ENCODE peak calls at places on chromosomes 12 and 14, in seven cellular contexts. D, M, G, Q, O, X and T are unnamed samples.

GRCh38 chr12:18320036-18320617 is 58.8 kb downstream of the PIK3C2G start:
- DNase-seq in D (peak), M (peak), G (no peak), Q (peak), O (peak), X (no peak), T (no peak)

GRCh38 chr14:77086017-77086727 is 11.9 kb upstream of the CIPC start:
- DNase-seq in D (no peak), M (no peak), G (no peak), Q (no peak), O (no peak), X (no peak), T (no peak)

GRCh38 chr14:81400202-81400678 is at the start of gene STON2:
- DNase-seq in D (no peak), M (no peak), G (no peak), Q (peak), O (peak), X (no peak), T (no peak)

GRCh38 chr12:116528067-116528466 is 31.1 kb upstream of the MAP1LC3B2 start:
- DNase-seq in D (no peak), M (no peak), G (no peak), Q (peak), O (no peak), X (no peak), T (no peak)

GRCh38 chr12:34405286-34406227 is 383.3 kb downstream of the ALG10 start:
- DNase-seq in D (no peak), M (no peak), G (peak), Q (no peak), O (peak), X (peak), T (no peak)

GRCh38 chr12:4289334-4289878 is 15.8 kb downstream of the CCND2 start:
- DNase-seq in D (no peak), M (no peak), G (no peak), Q (no peak), O (no peak), X (no peak), T (no peak)

GRCh38 chr12:116434155-116435065 is 124.8 kb upstream of the MAP1LC3B2 start:
- DNase-seq in D (peak), M (no peak), G (peak), Q (peak), O (peak), X (peak), T (no peak)

GRCh38 chr14:74144789-74145188 is 60.0 kb downstream of the LIN52 start:
- DNase-seq in D (no peak), M (no peak), G (no peak), Q (no peak), O (no peak), X (no peak), T (no peak)

GRCh38 chr14:104087505-104087904 is 2.0 kb downstream of the ASPG start:
- DNase-seq in D (no peak), M (peak), G (no peak), Q (no peak), O (no peak), X (no peak), T (no peak)

GRCh38 chr12:31928246-31929139 is 30.7 kb upstream of the RESF1 start:
- DNase-seq in D (no peak), M (no peak), G (no peak), Q (no peak), O (no peak), X (no peak), T (no peak)

GRCh38 chr12:3712209-3712992 is 40.5 kb downstream of the CRACR2A start:
- DNase-seq in D (no peak), M (no peak), G (no peak), Q (no peak), O (no peak), X (no peak), T (no peak)

GRCh38 chr12:47946413-47947107 is 16.8 kb upstream of the TMEM106C start:
- DNase-seq in D (no peak), M (no peak), G (peak), Q (no peak), O (no peak), X (no peak), T (no peak)

GRCh38 chr12:112282920-112283319 is 99.3 kb downstream of the HECTD4 start:
- DNase-seq in D (no peak), M (no peak), G (no peak), Q (no peak), O (no peak), X (no peak), T (no peak)

GRCh38 chr14:50007123-50007903 is 109.1 kb downstream of the VCPKMT start:
- DNase-seq in D (no peak), M (no peak), G (no peak), Q (no peak), O (no peak), X (no peak), T (no peak)